ENCODE peak calls at places on chromosomes 1 and 21, in six cellular contexts. P, O, D, L, S and H are unnamed samples.

GRCh38 chr1:198935371-198935921 is 296.6 kb downstream of the PTPRC start:
- DNase-seq in O (no peak), P (peak; percentile 99), S (peak; percentile 91), L (peak; percentile 33), D (peak; percentile 91), H (peak; percentile 84)

GRCh38 chr1:35925741-35926140 is 5.2 kb upstream of the AGO3 start:
- DNase-seq in P (no peak), O (no peak), D (peak; percentile 68), S (no peak), L (no peak), H (no peak)

GRCh38 chr21:45152265-45152746 is 77.9 kb downstream of the ADARB1 start:
- DNase-seq in O (no peak), L (peak; percentile 54), P (no peak), S (no peak), D (no peak), H (no peak)

GRCh38 chr1:38929476-38929875 is 12.2 kb downstream of the RHBDL2 start:
- DNase-seq in L (no peak), S (no peak), P (no peak), D (no peak), O (peak; percentile 9), H (no peak)

GRCh38 chr1:109906160-109906838 is 4.3 kb upstream of the CSF1 start:
- DNase-seq in L (peak; percentile 66), P (no peak), D (no peak), S (no peak), O (no peak), H (no peak)

GRCh38 chr1:152718238-152718637 is 10.3 kb downstream of the LCE4A start:
- DNase-seq in O (no peak), S (no peak), D (no peak), L (no peak), P (no peak), H (no peak)

GRCh38 chr21:39020751-39021474 is 162.3 kb downstream of the PSMG1 start:
- DNase-seq in P (no peak), O (no peak), L (no peak), D (peak; percentile 35), S (peak; percentile 25), H (peak; percentile 62)

GRCh38 chr21:27561116-27561515 is 594.2 kb upstream of the ADAMTS5 start:
- DNase-seq in O (no peak), S (no peak), P (no peak), D (no peak), L (no peak), H (no peak)

GRCh38 chr1:168782731-168783130 is 53.7 kb upstream of the DPT start:
- DNase-seq in S (no peak), P (no peak), O (no peak), L (no peak), D (no peak), H (no peak)

GRCh38 chr1:235902638-235903542 is 36.2 kb upstream of the LYST start:
- DNase-seq in O (no peak), P (peak; percentile 57), D (peak; percentile 88), S (peak; percentile 96), L (no peak), H (no peak)

GRCh38 chr1:59505596-59506028 is 208.7 kb downstream of the FGGY start:
- DNase-seq in D (no peak), L (no peak), P (no peak), O (no peak), S (no peak), H (no peak)

GRCh38 chr1:17307946-17308345 is at the start of gene PADI4:
- DNase-seq in P (no peak), S (no peak), O (no peak), L (no peak), D (no peak), H (no peak)

GRCh38 chr1:203187306-203188264 is 1.1 kb upstream of the CHI3L1 start:
- DNase-seq in L (no peak), S (no peak), P (no peak), D (no peak), O (no peak), H (no peak)

GRCh38 chr1:33460947-33461629 is 11.4 kb upstream of the ZSCAN20 start:
- DNase-seq in S (no peak), D (no peak), P (peak; percentile 15), O (no peak), L (no peak), H (no peak)

GRCh38 chr21:35971824-35972223 is 88.5 kb downstream of the SETD4 start:
- DNase-seq in O (no peak), P (no peak), S (no peak), D (no peak), L (no peak), H (no peak)